ENCODE peak calls at places on chromosomes 4 and X, in five cellular contexts. One of them, this sample, is unnamed.

GRCh38 chrX:153875391-153876111 is 10.4 kb downstream of the L1CAM start:
- DNase-seq in activated CD4-positive, alpha-beta T cell treated with anti-CD3 and anti-CD28 coated beads for 1 hour: peak
- DNase-seq in left ventricle myocardium inferior: peak
- DNase-seq in sciatic nerve: peak
- DNase-seq in tibial artery: peak
- DNase-seq in this sample: peak

GRCh38 chr4:15395342-15395741 is 32.5 kb upstream of the C1QTNF7 start:
- DNase-seq in activated CD4-positive, alpha-beta T cell treated with anti-CD3 and anti-CD28 coated beads for 1 hour: no peak
- DNase-seq in tibial artery: no peak
- DNase-seq in left ventricle myocardium inferior: no peak
- DNase-seq in sciatic nerve: no peak
- DNase-seq in this sample: no peak

GRCh38 chrX:16786791-16787735 is 797 bp downstream of the TXLNG start:
- DNase-seq in tibial artery: peak
- DNase-seq in activated CD4-positive, alpha-beta T cell treated with anti-CD3 and anti-CD28 coated beads for 1 hour: peak
- DNase-seq in sciatic nerve: peak
- DNase-seq in left ventricle myocardium inferior: no peak
- DNase-seq in this sample: no peak

GRCh38 chrX:23902419-23902818 is 5.3 kb downstream of the APOO start:
- DNase-seq in sciatic nerve: no peak
- DNase-seq in tibial artery: no peak
- DNase-seq in activated CD4-positive, alpha-beta T cell treated with anti-CD3 and anti-CD28 coated beads for 1 hour: no peak
- DNase-seq in left ventricle myocardium inferior: no peak
- DNase-seq in this sample: peak

GRCh38 chr4:74632634-74633033 is 161.7 kb downstream of the BTC start:
- DNase-seq in sciatic nerve: no peak
- DNase-seq in activated CD4-positive, alpha-beta T cell treated with anti-CD3 and anti-CD28 coated beads for 1 hour: peak
- DNase-seq in left ventricle myocardium inferior: no peak
- DNase-seq in tibial artery: peak
- DNase-seq in this sample: peak

GRCh38 chr4:122827899-122828601 is 1.4 kb downstream of the FGF2 start:
- DNase-seq in activated CD4-positive, alpha-beta T cell treated with anti-CD3 and anti-CD28 coated beads for 1 hour: no peak
- DNase-seq in sciatic nerve: no peak
- DNase-seq in tibial artery: peak
- DNase-seq in left ventricle myocardium inferior: no peak
- DNase-seq in this sample: peak

GRCh38 chrX:104428231-104428630 is 137.8 kb upstream of the IL1RAPL2 start:
- DNase-seq in left ventricle myocardium inferior: no peak
- DNase-seq in activated CD4-positive, alpha-beta T cell treated with anti-CD3 and anti-CD28 coated beads for 1 hour: no peak
- DNase-seq in sciatic nerve: no peak
- DNase-seq in tibial artery: no peak
- DNase-seq in this sample: peak

GRCh38 chr4:140326395-140326993 is 47.0 kb upstream of the SCOC start:
- DNase-seq in left ventricle myocardium inferior: no peak
- DNase-seq in activated CD4-positive, alpha-beta T cell treated with anti-CD3 and anti-CD28 coated beads for 1 hour: no peak
- DNase-seq in tibial artery: no peak
- DNase-seq in sciatic nerve: no peak
- DNase-seq in this sample: peak

GRCh38 chrX:154748712-154749339 is 2.1 kb downstream of the GAB3 start:
- DNase-seq in activated CD4-positive, alpha-beta T cell treated with anti-CD3 and anti-CD28 coated beads for 1 hour: peak
- DNase-seq in tibial artery: no peak
- DNase-seq in sciatic nerve: no peak
- DNase-seq in left ventricle myocardium inferior: no peak
- DNase-seq in this sample: peak

GRCh38 chr4:106471151-106471550 is 102.6 kb upstream of the GIMD1 start:
- DNase-seq in sciatic nerve: no peak
- DNase-seq in activated CD4-positive, alpha-beta T cell treated with anti-CD3 and anti-CD28 coated beads for 1 hour: no peak
- DNase-seq in left ventricle myocardium inferior: no peak
- DNase-seq in tibial artery: no peak
- DNase-seq in this sample: no peak

GRCh38 chrX:119696251-119696890 is 3.4 kb upstream of the SEPTIN6 start:
- DNase-seq in activated CD4-positive, alpha-beta T cell treated with anti-CD3 and anti-CD28 coated beads for 1 hour: no peak
- DNase-seq in tibial artery: no peak
- DNase-seq in left ventricle myocardium inferior: no peak
- DNase-seq in sciatic nerve: no peak
- DNase-seq in this sample: no peak

GRCh38 chrX:12950851-12951589 is 23.9 kb upstream of the TMSB4X start:
- DNase-seq in tibial artery: no peak
- DNase-seq in activated CD4-positive, alpha-beta T cell treated with anti-CD3 and anti-CD28 coated beads for 1 hour: peak
- DNase-seq in sciatic nerve: no peak
- DNase-seq in left ventricle myocardium inferior: no peak
- DNase-seq in this sample: no peak

GRCh38 chr4:151228196-151229119 is 48.5 kb upstream of the PRSS48 start:
- DNase-seq in activated CD4-positive, alpha-beta T cell treated with anti-CD3 and anti-CD28 coated beads for 1 hour: no peak
- DNase-seq in sciatic nerve: no peak
- DNase-seq in tibial artery: no peak
- DNase-seq in left ventricle myocardium inferior: no peak
- DNase-seq in this sample: peak

GRCh38 chrX:48711929-48712505 is 15.5 kb downstream of the SUV39H1 start:
- DNase-seq in left ventricle myocardium inferior: no peak
- DNase-seq in activated CD4-positive, alpha-beta T cell treated with anti-CD3 and anti-CD28 coated beads for 1 hour: no peak
- DNase-seq in sciatic nerve: no peak
- DNase-seq in tibial artery: no peak
- DNase-seq in this sample: no peak

GRCh38 chrX:18900401-18900976 is 83.4 kb downstream of the PHKA2 start:
- DNase-seq in sciatic nerve: no peak
- DNase-seq in tibial artery: no peak
- DNase-seq in left ventricle myocardium inferior: no peak
- DNase-seq in activated CD4-positive, alpha-beta T cell treated with anti-CD3 and anti-CD28 coated beads for 1 hour: no peak
- DNase-seq in this sample: no peak

GRCh38 chr4:181745933-181746627 is 497.1 kb upstream of the TENM3 start:
- DNase-seq in left ventricle myocardium inferior: no peak
- DNase-seq in sciatic nerve: no peak
- DNase-seq in tibial artery: no peak
- DNase-seq in activated CD4-positive, alpha-beta T cell treated with anti-CD3 and anti-CD28 coated beads for 1 hour: no peak
- DNase-seq in this sample: peak

GRCh38 chr4:47855350-47855749 is 17.5 kb upstream of the CORIN start:
- DNase-seq in left ventricle myocardium inferior: no peak
- DNase-seq in activated CD4-positive, alpha-beta T cell treated with anti-CD3 and anti-CD28 coated beads for 1 hour: no peak
- DNase-seq in tibial artery: no peak
- DNase-seq in sciatic nerve: no peak
- DNase-seq in this sample: no peak

GRCh38 chrX:373641-374471 is 12.9 kb downstream of the PPP2R3B start:
- DNase-seq in tibial artery: no peak
- DNase-seq in left ventricle myocardium inferior: peak
- DNase-seq in activated CD4-positive, alpha-beta T cell treated with anti-CD3 and anti-CD28 coated beads for 1 hour: no peak
- DNase-seq in sciatic nerve: no peak
- DNase-seq in this sample: no peak

GRCh38 chrX:130728208-130728607 is 174.8 kb downstream of the ENOX2 start:
- DNase-seq in tibial artery: no peak
- DNase-seq in activated CD4-positive, alpha-beta T cell treated with anti-CD3 and anti-CD28 coated beads for 1 hour: no peak
- DNase-seq in sciatic nerve: no peak
- DNase-seq in left ventricle myocardium inferior: no peak
- DNase-seq in this sample: peak

GRCh38 chr4:15479913-15480185 is 10.2 kb downstream of the CC2D2A start:
- DNase-seq in tibial artery: no peak
- DNase-seq in activated CD4-positive, alpha-beta T cell treated with anti-CD3 and anti-CD28 coated beads for 1 hour: no peak
- DNase-seq in sciatic nerve: no peak
- DNase-seq in left ventricle myocardium inferior: no peak
- DNase-seq in this sample: no peak

GRCh38 chr4:118410143-118410542 is 57.3 kb upstream of the PRSS12 start:
- DNase-seq in left ventricle myocardium inferior: no peak
- DNase-seq in tibial artery: no peak
- DNase-seq in sciatic nerve: no peak
- DNase-seq in activated CD4-positive, alpha-beta T cell treated with anti-CD3 and anti-CD28 coated beads for 1 hour: no peak
- DNase-seq in this sample: peak

GRCh38 chrX:103919336-103919682 is 43.1 kb upstream of the TMSB15B start:
- DNase-seq in sciatic nerve: no peak
- DNase-seq in activated CD4-positive, alpha-beta T cell treated with anti-CD3 and anti-CD28 coated beads for 1 hour: no peak
- DNase-seq in left ventricle myocardium inferior: no peak
- DNase-seq in tibial artery: no peak
- DNase-seq in this sample: no peak

GRCh38 chrX:93594780-93595179 is 78.6 kb downstream of the NAP1L3 start:
- DNase-seq in sciatic nerve: no peak
- DNase-seq in tibial artery: no peak
- DNase-seq in activated CD4-positive, alpha-beta T cell treated with anti-CD3 and anti-CD28 coated beads for 1 hour: no peak
- DNase-seq in left ventricle myocardium inferior: no peak
- DNase-seq in this sample: no peak

GRCh38 chrX:4963432-4963831 is 1250.0 kb upstream of the PRKX start:
- DNase-seq in sciatic nerve: no peak
- DNase-seq in tibial artery: no peak
- DNase-seq in left ventricle myocardium inferior: no peak
- DNase-seq in activated CD4-positive, alpha-beta T cell treated with anti-CD3 and anti-CD28 coated beads for 1 hour: no peak
- DNase-seq in this sample: no peak